ENCODE peak calls at places on chromosomes 13 and 19, in four cellular contexts. Q is A549, O is K562, R is HepG2. D is an unnamed sample.
A peak's percentile ranks its signal among the peaks of the same experiment; 100 is the strongest.

GRCh38 chr19:9847087-9847671 is 12.1 kb downstream of the PIN1 start:
- DNase-seq in Q (peak; percentile 70), R (peak; percentile 23), O (peak; percentile 76), D (peak; percentile 72)

GRCh38 chr19:13765395-13766094 is 1.2 kb downstream of the MRI1 start:
- DNase-seq in R (peak; percentile 47), O (no peak), Q (no peak), D (no peak)

GRCh38 chr13:89239361-89240127 is 1568.4 kb downstream of the SLITRK5 start:
- DNase-seq in Q (no peak), O (no peak), R (no peak), D (no peak)

GRCh38 chr13:102504002-102504401 is 92.8 kb upstream of the TPP2 start:
- DNase-seq in O (no peak), Q (no peak), R (no peak), D (no peak)

GRCh38 chr13:36447501-36447900 is 15.2 kb downstream of the CCNA1 start:
- DNase-seq in O (no peak), Q (no peak), R (no peak), D (no peak)

GRCh38 chr19:55255618-55256423 is 3.0 kb downstream of the PPP6R1 start:
- DNase-seq in Q (peak; percentile 58), O (peak; percentile 37), R (peak; percentile 47), D (no peak)

GRCh38 chr13:113045214-113046007 is 60.2 kb upstream of the F7 start:
- DNase-seq in O (no peak), Q (no peak), R (no peak), D (no peak)

GRCh38 chr19:49409441-49410029 is 13.7 kb downstream of the PTH2 start:
- DNase-seq in O (no peak), Q (no peak), R (no peak), D (no peak)

GRCh38 chr19:18537431-18537830 is 5.9 kb downstream of the FKBP8 start:
- DNase-seq in Q (no peak), O (no peak), R (no peak), D (no peak)

GRCh38 chr19:8702350-8702749 is 3.8 kb upstream of the ACTL9 start:
- DNase-seq in O (no peak), R (no peak), Q (no peak), D (no peak)

GRCh38 chr13:28494861-28495585 is at the start of gene FLT1:
- DNase-seq in R (no peak), Q (no peak), O (no peak), D (peak; percentile 84)

GRCh38 chr19:15297416-15298224 is 34.7 kb downstream of the BRD4 start:
- DNase-seq in O (no peak), Q (peak; percentile 85), R (peak; percentile 99), D (peak; percentile 33)

GRCh38 chr19:13964776-13965175 is 12.5 kb downstream of the DCAF15 start:
- DNase-seq in Q (no peak), R (no peak), O (no peak), D (no peak)

GRCh38 chr13:44470623-44471562 is 97.3 kb downstream of the SERP2 start:
- DNase-seq in Q (peak; percentile 36), O (peak; percentile 6), R (peak; percentile 29), D (no peak)

GRCh38 chr19:2974342-2974932 is 2.9 kb upstream of the TLE6 start:
- DNase-seq in O (peak; percentile 62), Q (no peak), R (no peak), D (no peak)

GRCh38 chr19:40424637-40425449 is 949 bp downstream of the SERTAD1 start:
- DNase-seq in R (no peak), Q (no peak), O (peak; percentile 22), D (no peak)

GRCh38 chr19:32345261-32346207 is at the start of gene ZNF507:
- DNase-seq in Q (peak; percentile 92), R (peak; percentile 59), O (peak; percentile 95), D (peak; percentile 88)

GRCh38 chr13:42101821-42102580 is 53.6 kb downstream of the DGKH start:
- DNase-seq in R (no peak), O (no peak), Q (no peak), D (no peak)

GRCh38 chr13:35549481-35549880 is 73.0 kb upstream of the MAB21L1 start:
- DNase-seq in Q (peak; percentile 27), O (no peak), R (peak; percentile 1), D (no peak)

GRCh38 chr19:39518458-39518857 is 3.5 kb downstream of the SELENOV start:
- DNase-seq in Q (no peak), O (peak; percentile 54), R (no peak), D (no peak)

GRCh38 chr19:17726136-17726741 is 7.0 kb downstream of the MAP1S start:
- DNase-seq in O (no peak), R (no peak), Q (no peak), D (no peak)

GRCh38 chr13:32019612-32020233 is 11.9 kb upstream of the FRY start:
- DNase-seq in Q (peak; percentile 50), R (peak; percentile 73), O (peak; percentile 21), D (peak; percentile 58)

GRCh38 chr13:20580257-20580656 is 13.3 kb downstream of the IFT88 start:
- DNase-seq in R (no peak), O (no peak), Q (no peak), D (no peak)

GRCh38 chr13:44870456-44870929 is 118.8 kb downstream of the NUFIP1 start:
- DNase-seq in Q (no peak), O (no peak), R (no peak), D (no peak)

GRCh38 chr13:94160875-94161274 is 318.6 kb downstream of the DCT start:
- DNase-seq in R (no peak), O (no peak), Q (no peak), D (no peak)

GRCh38 chr19:17553256-17553655 is 2.2 kb upstream of the COLGALT1 start:
- DNase-seq in R (no peak), O (peak; percentile 35), Q (no peak), D (no peak)

GRCh38 chr19:12785431-12786011 is 5.8 kb upstream of the JUNB start:
- DNase-seq in R (no peak), Q (no peak), O (no peak), D (no peak)

GRCh38 chr13:34372581-34372980 is 554.6 kb downstream of the RFC3 start:
- DNase-seq in R (no peak), Q (peak; percentile 65), O (no peak), D (no peak)

GRCh38 chr19:38488096-38488495 is 54.6 kb downstream of the RYR1 start:
- DNase-seq in O (no peak), R (no peak), Q (no peak), D (no peak)

GRCh38 chr19:38485541-38486285 is 52.2 kb downstream of the RYR1 start:
- DNase-seq in R (no peak), Q (no peak), O (no peak), D (no peak)

GRCh38 chr19:38488811-38489481 is 55.5 kb downstream of the RYR1 start:
- DNase-seq in R (no peak), Q (no peak), O (no peak), D (no peak)

GRCh38 chr19:38484747-38485146 is 51.3 kb downstream of the RYR1 start:
- DNase-seq in R (no peak), O (no peak), Q (no peak), D (no peak)

GRCh38 chr19:38486731-38487336 is 53.3 kb downstream of the RYR1 start:
- DNase-seq in R (no peak), O (no peak), Q (no peak), D (no peak)
- TF ChIP-seq NR3C1 in R (no peak), O (no peak), Q (no peak), D (no peak)

GRCh38 chr13:99191900-99192399 is 8.7 kb upstream of the UBAC2 start:
- DNase-seq in O (no peak), Q (no peak), R (no peak), D (no peak)
- TF ChIP-seq USF2 in O (no peak), Q (no peak), R (no peak), D (no peak)

DNA sequence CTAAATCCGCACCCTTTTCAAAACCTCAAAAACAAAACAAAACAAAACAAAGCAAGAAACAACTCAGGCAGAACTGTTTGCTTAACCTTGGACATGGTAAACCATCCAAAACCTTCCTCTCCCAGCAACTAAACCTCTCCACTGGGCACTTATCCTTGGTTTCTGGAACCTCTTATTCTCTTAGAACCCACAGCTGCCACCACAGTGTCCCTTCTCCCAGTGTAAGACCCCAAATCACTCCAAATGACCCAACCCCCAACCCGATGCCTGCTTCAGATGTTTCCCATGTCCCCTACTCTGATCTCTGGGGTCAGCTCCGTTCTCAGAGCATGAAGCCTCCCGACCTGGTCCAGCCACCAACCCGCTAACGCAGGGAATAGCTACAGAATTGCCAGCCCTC is 946 bp downstream of the KLK2 start:
- DNase-seq in R (no peak), O (no peak), Q (no peak), D (no peak)
- TF ChIP-seq NR3C1 in R (no peak), O (no peak), Q (no peak), D (no peak)

DNA sequence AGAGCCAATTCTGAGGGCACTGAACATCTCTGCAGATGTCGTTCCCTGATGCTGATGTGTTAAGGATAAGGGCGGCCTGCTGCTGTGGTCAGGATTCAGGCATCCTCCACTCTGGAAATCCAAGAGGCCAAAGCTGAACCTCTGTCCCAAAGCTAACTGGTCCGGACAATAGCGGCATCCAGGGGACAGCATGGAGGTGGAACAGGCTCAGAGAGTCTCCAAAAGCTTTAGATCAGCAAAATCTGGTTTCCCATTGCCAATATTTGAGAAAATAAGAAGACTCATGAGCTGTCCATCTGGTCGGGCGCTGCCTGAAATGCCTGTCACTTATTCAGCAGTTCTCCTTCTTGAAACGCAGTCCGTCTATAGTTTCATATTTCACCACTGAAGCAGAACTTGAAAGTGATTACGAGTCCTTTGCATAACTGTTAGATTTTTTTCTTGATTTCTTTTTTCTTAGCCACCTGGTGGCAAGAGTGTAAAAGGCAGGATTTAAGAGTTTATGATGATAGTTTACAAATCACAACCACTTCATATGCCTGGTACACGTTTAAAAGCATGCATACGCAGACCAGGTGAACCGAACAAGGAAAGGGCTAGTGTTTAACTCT is 45.9 kb downstream of the GGACT start:
- DNase-seq in R (peak; percentile 35), O (peak; percentile 15), Q (peak; percentile 23), D (no peak)
- TF ChIP-seq USF2 in R (no peak), O (no peak), Q (no peak), D (no peak)

DNA sequence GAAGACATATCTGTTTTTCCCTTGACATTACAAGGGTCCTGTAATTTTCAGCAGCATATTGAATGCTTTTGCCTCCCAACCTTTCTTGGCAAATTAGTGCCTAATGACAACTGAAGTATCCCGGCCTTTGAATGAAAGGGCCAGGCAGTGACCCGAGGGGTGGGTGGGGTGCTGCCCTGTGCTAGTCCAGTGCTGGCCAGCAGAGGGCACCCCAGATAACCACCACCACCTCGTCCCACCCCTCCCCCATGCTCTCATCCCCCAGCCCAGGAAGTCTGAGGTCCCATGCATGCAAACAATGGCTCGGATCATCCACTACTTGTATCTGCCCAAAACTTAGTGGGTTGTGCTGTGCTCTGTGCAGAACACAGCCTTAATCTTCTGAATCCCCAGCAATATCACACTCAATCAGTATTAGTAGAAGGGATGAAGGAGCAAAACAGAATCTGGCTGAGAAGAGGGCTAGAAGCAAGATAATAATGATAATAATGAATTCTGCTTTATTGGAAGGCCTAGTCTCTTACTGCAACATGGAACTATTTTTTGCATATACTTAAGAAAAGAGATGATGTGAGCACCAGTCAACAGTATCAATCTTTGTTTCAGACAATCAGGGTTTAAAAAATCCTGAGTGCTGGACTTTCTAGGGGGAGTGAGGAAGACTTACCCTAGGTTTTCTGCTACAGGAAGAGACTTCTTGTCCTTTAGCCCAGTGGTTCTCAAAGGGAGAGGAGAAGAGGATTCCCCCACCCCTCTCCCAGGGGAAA is 3.8 kb downstream of the ATP12A start:
- DNase-seq in Q (peak; percentile 35), O (peak; percentile 82), R (peak; percentile 43), D (peak; percentile 84)
- TF ChIP-seq NR3C1 in Q (no peak), O (no peak), R (no peak), D (no peak)

D was measured in WTC11.